ENCODE peak calls at places on chromosome 19, in ten cellular contexts. C is pancreas; J is colonic mucosa; P is kidney glomerular epithelial cell; L is psoas muscle; T is HEK293T; U is effector memory CD8-positive, alpha-beta T cell; F is KBM-7; Y is NCI-H1048; K is hypothalamus. W is an unnamed sample.

GRCh38 chr19:13861714-13862531 is 15.0 kb upstream of the NANOS3 start:
- DNase-seq in T (peak; percentile 91), L (peak; percentile 92), P (peak; percentile 90), J (peak; percentile 94), F (peak; percentile 92), C (peak; percentile 91), U (peak; percentile 86), K (peak; percentile 76), Y (no peak), W (peak; percentile 87)

GRCh38 chr19:35738021-35738886 is 4.0 kb downstream of the IGFLR1 start:
- DNase-seq in P (no peak), C (no peak), L (no peak), K (no peak), Y (no peak), F (no peak), J (no peak), U (no peak), T (no peak), W (no peak)

GRCh38 chr19:7191946-7192691 is 102.1 kb downstream of the INSR start:
- DNase-seq in C (no peak), J (no peak), T (no peak), P (no peak), L (no peak), F (peak; percentile 59), K (no peak), Y (no peak), U (peak; percentile 41), W (peak; percentile 81)

GRCh38 chr19:40771101-40771539 is 4.2 kb upstream of the MIA start:
- DNase-seq in F (peak; percentile 29), P (no peak), Y (no peak), T (no peak), C (no peak), U (no peak), L (no peak), K (no peak), J (no peak), W (no peak)

GRCh38 chr19:18292810-18293641 is 11.6 kb upstream of the JUND start:
- DNase-seq in Y (no peak), J (peak; percentile 83), P (no peak), T (peak; percentile 48), K (peak; percentile 51), L (peak; percentile 85), U (no peak), C (peak; percentile 77), F (peak; percentile 74), W (peak; percentile 86)

GRCh38 chr19:16496613-16496983 is 404 bp downstream of the C19orf44 start:
- DNase-seq in J (peak; percentile 31), Y (no peak), K (no peak), T (no peak), L (peak; percentile 63), U (no peak), F (no peak), C (no peak), P (no peak), W (no peak)

GRCh38 chr19:56692496-56692895 is 20.9 kb upstream of the ZNF835 start:
- DNase-seq in U (no peak), L (no peak), K (no peak), F (no peak), J (no peak), Y (no peak), P (peak; percentile 48), C (no peak), T (no peak), W (no peak)

GRCh38 chr19:58361900-58362271 is 665 bp downstream of the ZNF497 start:
- DNase-seq in U (peak; percentile 16), L (peak; percentile 61), C (peak; percentile 48), K (no peak), F (no peak), Y (no peak), P (no peak), T (peak; percentile 46), J (no peak), W (peak; percentile 78)

GRCh38 chr19:10769533-10770491 is 51.9 kb downstream of the DNM2 start:
- DNase-seq in L (peak; percentile 70), J (no peak), Y (no peak), P (peak; percentile 70), C (peak; percentile 72), K (no peak), F (peak; percentile 33), T (no peak), U (no peak), W (peak; percentile 37)

GRCh38 chr19:40744554-40745401 is 5.5 kb downstream of the ACTMAP start:
- DNase-seq in Y (no peak), J (no peak), F (no peak), T (no peak), C (no peak), K (no peak), U (peak; percentile 23), L (no peak), P (no peak), W (no peak)

GRCh38 chr19:38394488-38394887 is 6.0 kb downstream of the SPRED3 start:
- DNase-seq in K (no peak), Y (no peak), U (peak; percentile 41), P (no peak), C (no peak), F (no peak), L (no peak), J (no peak), T (no peak), W (no peak)

GRCh38 chr19:50978772-50979390 is 4.8 kb downstream of the KLK7 start:
- DNase-seq in Y (no peak), U (no peak), J (no peak), K (no peak), T (no peak), L (no peak), C (no peak), P (no peak), F (no peak), W (no peak)

GRCh38 chr19:10110972-10111317 is 548 bp upstream of the P2RY11 start:
- DNase-seq in Y (no peak), J (no peak), L (no peak), F (no peak), P (no peak), U (no peak), C (no peak), K (no peak), T (no peak), W (no peak)

GRCh38 chr19:18762125-18763023 is 28.7 kb downstream of the COMP start:
- DNase-seq in Y (no peak), U (no peak), T (no peak), L (peak; percentile 69), J (peak; percentile 94), F (no peak), P (peak; percentile 60), C (peak; percentile 97), K (no peak), W (no peak)